ENCODE peak calls at places on chromosomes 3 and 15, in five cellular contexts. W is activated CD8-positive, alpha-beta memory T cell treated with anti-CD3 and anti-CD28 coated beads, Interleukin-2, amount 50 U/mL, for 4 hours; F is T-helper 2 cell; T is H1; P is germinal center. S is an unnamed sample.

GRCh38 chr15:101613130-101614000 is 38.8 kb downstream of the TM2D3 start:
- DNase-seq in W (no peak), F (no peak), T (no peak), P (no peak), S (peak; percentile 24)

GRCh38 chr3:84968701-84969235 is 10.0 kb downstream of the CADM2 start:
- DNase-seq in W (no peak), F (no peak), T (no peak), P (no peak), S (no peak)

GRCh38 chr3:146770881-146771280 is 165.7 kb upstream of the PLSCR5 start:
- DNase-seq in W (no peak), F (no peak), T (no peak), P (no peak), S (no peak)

GRCh38 chr3:43737001-43737440 is 46.3 kb downstream of the ABHD5 start:
- DNase-seq in W (no peak), F (no peak), T (no peak), P (no peak), S (no peak)

GRCh38 chr3:189041482-189042090 is 130.2 kb upstream of the TPRG1 start:
- DNase-seq in W (peak; percentile 72), F (peak; percentile 56), T (peak; percentile 33), P (peak; percentile 70), S (no peak)

GRCh38 chr15:63465104-63465503 is 39.3 kb upstream of the USP3 start:
- DNase-seq in W (no peak), F (no peak), T (no peak), P (no peak), S (peak; percentile 19)

GRCh38 chr15:45169608-45170480 is 17.9 kb downstream of the SHF start:
- DNase-seq in W (no peak), F (no peak), T (no peak), P (peak; percentile 56), S (no peak)

GRCh38 chr15:34818531-34818930 is 23.2 kb upstream of the ACTC1 start:
- DNase-seq in W (no peak), F (no peak), T (no peak), P (no peak), S (no peak)

GRCh38 chr15:51793521-51793920 is 35.9 kb upstream of the TMOD3 start:
- DNase-seq in W (no peak), F (no peak), T (no peak), P (no peak), S (no peak)

GRCh38 chr15:89164712-89165211 is 56.6 kb downstream of the RLBP1 start:
- DNase-seq in W (no peak), F (no peak), T (no peak), P (no peak), S (peak; percentile 31)

GRCh38 chr3:11638669-11639402 is 4.9 kb downstream of the VGLL4 start:
- DNase-seq in W (no peak), F (no peak), T (no peak), P (no peak), S (no peak)

GRCh38 chr3:27792869-27793268 is 70.7 kb upstream of the EOMES start:
- DNase-seq in W (no peak), F (no peak), T (no peak), P (no peak), S (peak; percentile 81)

GRCh38 chr15:38530113-38530512 is 34.5 kb downstream of the RASGRP1 start:
- DNase-seq in W (no peak), F (no peak), T (no peak), P (no peak), S (no peak)

GRCh38 chr3:50226888-50227389 is 9.1 kb upstream of the GNAI2 start:
- DNase-seq in W (peak; percentile 39), F (no peak), T (no peak), P (peak; percentile 54), S (peak; percentile 46)

GRCh38 chr3:193605876-193606275 is 12.9 kb downstream of the OPA1 start:
- DNase-seq in W (peak; percentile 42), F (no peak), T (peak; percentile 29), P (peak; percentile 44), S (peak; percentile 6)

GRCh38 chr3:186988806-186989205 is 58.5 kb downstream of the ST6GAL1 start:
- DNase-seq in W (no peak), F (no peak), T (no peak), P (no peak), S (no peak)

GRCh38 chr3:111593666-111594065 is 1.5 kb downstream of the ZBED2 start:
- DNase-seq in W (no peak), F (no peak), T (no peak), P (no peak), S (no peak)

GRCh38 chr3:158337007-158337608 is 227.2 kb downstream of the RSRC1 start:
- DNase-seq in W (no peak), F (no peak), T (no peak), P (no peak), S (no peak)

GRCh38 chr3:80192871-80193270 is 425.1 kb upstream of the ROBO1 start:
- DNase-seq in W (no peak), F (no peak), T (no peak), P (no peak), S (no peak)